ENCODE peak calls at places on chromosomes 1 and 21, in seven cellular contexts. R is keratinocyte; U is DND-41; C is GM23338; B is right cardiac atrium; W is endothelial cell of umbilical vein; G is CD4-positive, CD25-positive, alpha-beta regulatory T cell. P is an unnamed sample. For H3K27me3, the result is how much of the 10 kb centered on the place peaks cover.

GRCh38 chr1:65264197-65264929 is 45.0 kb upstream of the DNAJC6 start:
- DNase-seq in R (no peak), U (no peak), C (peak), B (peak), W (peak), G (no peak), P (no peak)

GRCh38 chr1:97488505-97488904 is 432.3 kb downstream of the DPYD start:
- DNase-seq in R (peak), U (no peak), C (no peak), B (no peak), W (no peak), G (no peak), P (no peak)

GRCh38 chr1:33169290-33170055 is 12.4 kb downstream of the TRIM62 start:
- DNase-seq in R (no peak), U (no peak), C (no peak), B (no peak), W (no peak), G (no peak), P (no peak)

GRCh38 chr1:20070357-20070756 is 363 bp downstream of the PLA2G5 start:
- DNase-seq in R (no peak), U (no peak), C (no peak), B (no peak), W (no peak), G (no peak), P (no peak)

GRCh38 chr21:46366561-46366960 is 42.6 kb downstream of the PCNT start:
- DNase-seq in R (no peak), U (no peak), C (no peak), B (no peak), W (no peak), G (no peak), P (no peak)

GRCh38 chr1:61253059-61253735 is 170.8 kb downstream of the NFIA start:
- DNase-seq in R (no peak), U (no peak), C (no peak), B (peak), W (peak), G (no peak), P (no peak)

GRCh38 chr1:231839999-231840398 is 213.4 kb downstream of the DISC1 start:
- DNase-seq in R (no peak), U (no peak), C (no peak), B (no peak), W (no peak), G (no peak), P (no peak)

GRCh38 chr1:2204384-2205190 is 10.0 kb upstream of the FAAP20 start:
- DNase-seq in R (no peak), U (no peak), C (peak), B (peak), W (peak), G (no peak), P (peak)

GRCh38 chr1:204405988-204406387 is 5.6 kb downstream of the PPP1R15B start:
- DNase-seq in R (no peak), U (no peak), C (no peak), B (no peak), W (no peak), G (no peak), P (no peak)

GRCh38 chr1:54542120-54542961 is 5.7 kb upstream of the ACOT11 start:
- DNase-seq in R (peak), U (peak), C (peak), B (peak), W (peak), G (peak), P (peak)

GRCh38 chr1:58162952-58163550 is 383.5 kb downstream of the OMA1 start:
- DNase-seq in R (peak), U (peak), C (peak), B (peak), W (peak), G (no peak), P (no peak)

GRCh38 chr1:162690672-162691434 is 58.6 kb downstream of the DDR2 start:
- DNase-seq in R (peak), U (peak), C (peak), B (peak), W (peak), G (no peak), P (no peak)

GRCh38 chr1:41658444-41659158 is 174.1 kb upstream of the EDN2 start:
- DNase-seq in R (no peak), U (no peak), C (no peak), B (no peak), W (no peak), G (no peak), P (no peak)

GRCh38 chr1:170483041-170483440 is 48.9 kb upstream of the GORAB start:
- DNase-seq in R (no peak), U (no peak), C (no peak), B (no peak), W (no peak), G (no peak), P (no peak)

GRCh38 chr21:22352088-22352487 is 1353.9 kb downstream of the NCAM2 start:
- DNase-seq in R (no peak), U (no peak), C (no peak), B (no peak), W (no peak), G (no peak), P (no peak)

GRCh38 chr1:9840176-9840575 is 16.4 kb upstream of the CLSTN1 start:
- DNase-seq in R (no peak), U (no peak), C (no peak), B (no peak), W (no peak), G (no peak), P (no peak)

GRCh38 chr1:67149179-67149770 is 14.5 kb upstream of the C1orf141 start:
- DNase-seq in R (no peak), U (peak), C (peak), B (peak), W (peak), G (peak), P (peak)

GRCh38 chr1:59767119-59767518 is 47.6 kb upstream of the HOOK1 start:
- DNase-seq in R (no peak), U (no peak), C (no peak), B (no peak), W (peak), G (no peak), P (no peak)

GRCh38 chr1:84375965-84376910 is 22.0 kb upstream of the DNASE2B start:
- DNase-seq in R (no peak), U (no peak), C (no peak), B (no peak), W (no peak), G (no peak), P (no peak)

GRCh38 chr1:2148691-2149090 is 45.9 kb downstream of the FAAP20 start:
- DNase-seq in R (no peak), U (peak), C (no peak), B (peak), W (peak), G (peak), P (peak)

GRCh38 chr1:198890531-198890930 is 251.7 kb downstream of the PTPRC start:
- DNase-seq in R (no peak), U (no peak), C (no peak), B (no peak), W (no peak), G (no peak), P (no peak)

GRCh38 chr1:110150330-110151174 is at the start of gene SLC6A17:
- DNase-seq in R (no peak), U (no peak), C (peak), B (no peak), W (peak), G (no peak), P (no peak)

GRCh38 chr1:30745156-30745833 is 12.3 kb downstream of the LAPTM5 start:
- DNase-seq in R (no peak), U (no peak), C (no peak), B (no peak), W (no peak), G (no peak), P (no peak)

GRCh38 chr1:161946071-161946987 is 77.3 kb downstream of the OLFML2B start:
- DNase-seq in R (no peak), U (no peak), C (peak), B (no peak), W (no peak), G (no peak), P (no peak)

GRCh38 chr1:88801575-88802208 is 89.7 kb downstream of the GTF2B start:
- DNase-seq in R (peak), U (peak), C (peak), B (no peak), W (peak), G (no peak), P (no peak)

GRCh38 chr21:16196521-16197208 is 466.9 kb downstream of the USP25 start:
- DNase-seq in R (no peak), U (no peak), C (no peak), B (no peak), W (peak), G (no peak), P (no peak)

DNA sequence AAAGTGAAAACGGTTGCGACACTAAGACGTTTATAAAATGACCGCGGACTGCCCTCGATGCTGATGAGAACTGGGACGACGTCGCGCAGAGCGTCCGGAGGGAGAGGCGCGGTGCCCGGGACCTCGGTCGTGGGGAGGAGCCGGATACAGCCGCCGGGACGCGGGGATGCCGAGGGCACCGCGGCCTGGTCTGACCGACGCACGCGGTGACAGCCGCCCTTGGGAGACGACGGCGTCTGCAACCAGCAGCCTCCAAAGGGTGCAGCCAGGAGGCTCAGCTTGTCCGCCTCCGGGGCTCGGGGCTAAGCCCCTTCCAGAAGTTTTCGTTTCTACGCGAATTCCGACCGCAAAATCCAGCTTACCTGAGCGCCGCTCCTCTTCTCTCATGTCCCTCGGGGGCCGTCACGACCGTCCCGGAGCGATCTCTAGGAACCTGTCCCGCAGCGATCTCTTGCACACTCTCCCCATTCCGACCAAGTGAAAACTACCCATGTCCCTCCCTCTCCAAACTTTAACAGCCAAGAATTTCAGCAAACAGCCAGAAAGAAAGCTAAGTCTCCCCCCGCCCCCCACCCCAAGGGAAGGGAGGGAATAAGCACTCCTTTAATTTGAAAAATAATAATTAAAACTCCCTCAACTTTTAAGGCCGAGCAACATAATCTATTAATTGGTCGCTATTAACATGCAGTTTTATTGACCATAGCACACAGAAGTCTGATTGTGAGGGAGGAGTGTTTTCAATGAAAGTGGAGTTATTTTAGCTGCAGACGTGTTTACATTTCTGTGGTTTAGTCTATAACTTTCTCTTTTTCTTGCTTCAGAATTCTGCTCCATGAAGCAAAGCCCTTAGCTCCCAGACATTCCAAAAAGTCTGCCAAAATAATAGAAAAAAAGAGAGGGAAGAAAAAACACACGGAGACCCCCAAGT is 144.2 kb upstream of the ETS2 start:
- DNase-seq in R (no peak), U (no peak), C (peak), B (peak), W (peak), G (no peak), P (no peak)
- H3K27me3 ChIP-seq in R (half or more), U (under half), C (under half), B (under half), W (half or more), G (under half), P (under half)

DNA sequence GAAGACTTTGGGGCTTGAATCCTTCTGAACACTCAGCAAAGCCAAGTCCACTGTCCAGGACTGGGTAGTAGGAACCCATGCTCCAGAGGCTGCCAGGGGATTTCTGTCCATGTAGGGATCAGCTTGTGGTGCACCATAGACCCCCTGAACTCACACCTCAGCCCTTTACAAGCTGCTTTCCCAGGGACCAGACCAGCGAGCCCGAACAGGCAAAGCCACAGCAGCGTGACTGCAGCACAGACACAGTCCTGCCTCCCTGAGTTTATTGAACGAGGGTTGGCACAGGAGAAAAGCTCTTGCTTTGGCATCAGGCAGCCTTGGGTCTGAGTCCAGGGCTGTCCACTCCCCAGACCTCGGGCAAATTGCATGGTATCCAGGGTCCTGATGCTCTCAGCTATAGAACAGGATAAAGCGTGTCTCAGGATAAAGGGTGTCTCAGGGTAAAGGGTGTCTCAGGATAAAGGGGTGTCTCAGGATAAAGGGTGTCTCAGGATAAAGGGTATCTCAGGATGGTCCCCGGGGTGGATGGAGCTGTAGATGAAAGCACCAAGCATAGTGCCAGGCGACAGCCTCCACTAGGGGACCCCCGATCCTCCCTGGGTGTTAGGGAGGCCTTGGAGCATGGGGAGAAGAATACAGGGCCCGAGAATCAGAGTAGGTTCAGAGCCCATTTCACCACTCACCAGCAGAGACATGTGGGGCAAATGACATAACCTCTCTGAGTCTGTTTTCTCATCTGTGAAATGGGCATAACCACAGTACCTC is 648.8 kb downstream of the NPHP4 start:
- DNase-seq in R (no peak), U (no peak), C (no peak), B (no peak), W (no peak), G (no peak), P (no peak)
- H3K27me3 ChIP-seq in R (under half), U (under half), C (under half), B (under half), W (under half), G (under half), P (under half)

GRCh38 chr1:114157275-114157660 is 3.6 kb upstream of the SYT6 start:
- DNase-seq in R (no peak), U (no peak), C (no peak), B (no peak), W (no peak), G (no peak), P (no peak)

GRCh38 chr1:114154146-114154962 is 685 bp upstream of the SYT6 start:
- DNase-seq in R (no peak), U (no peak), C (peak), B (no peak), W (peak), G (no peak), P (no peak)

GRCh38 chr1:114154963-114155322 is 1.3 kb upstream of the SYT6 start:
- DNase-seq in R (peak), U (peak), C (peak), B (no peak), W (peak), G (no peak), P (no peak)

GRCh38 chr1:114155756-114156155 is 2.1 kb upstream of the SYT6 start:
- DNase-seq in R (no peak), U (no peak), C (no peak), B (no peak), W (no peak), G (no peak), P (no peak)

DNA sequence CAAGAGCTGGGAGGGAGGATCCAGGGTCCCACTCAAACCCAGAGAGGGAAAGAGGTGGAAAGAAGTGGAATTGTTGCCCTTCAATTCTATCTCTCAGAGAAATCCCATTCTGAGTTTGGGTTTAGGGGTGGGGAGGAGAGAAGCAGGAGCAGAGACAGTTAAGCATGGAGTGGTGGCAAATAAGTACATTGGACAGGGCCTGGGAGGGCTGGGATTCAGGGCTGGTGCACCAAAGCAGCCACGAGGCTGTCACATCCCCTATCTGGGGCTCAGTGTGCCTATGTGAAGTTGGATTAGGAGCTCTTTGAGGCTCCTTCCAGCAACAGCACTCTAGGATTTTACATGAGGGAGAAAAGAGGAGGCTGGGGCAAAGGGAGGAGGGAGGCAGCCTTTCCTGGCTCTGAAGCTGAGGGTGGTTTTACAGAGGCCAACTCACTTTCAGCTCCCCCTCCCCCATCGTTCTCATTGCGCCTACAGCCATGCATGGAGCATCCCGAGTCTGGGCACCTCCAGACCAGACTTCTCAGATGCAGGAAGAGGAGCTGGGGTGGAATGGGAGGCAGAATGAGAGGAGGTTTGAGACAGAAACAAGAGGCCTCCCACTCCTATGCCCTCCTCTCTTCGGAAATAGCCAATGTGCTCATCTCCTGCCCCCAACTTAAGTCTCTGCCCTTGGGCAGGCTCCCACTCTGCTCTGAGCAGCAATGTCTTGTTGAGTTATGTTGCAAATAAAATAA is 3.0 kb upstream of the SYT6 start:
- DNase-seq in R (no peak), U (peak), C (peak), B (no peak), W (no peak), G (no peak), P (no peak)
- H3K27me3 ChIP-seq in R (half or more), U (under half), C (half or more), B (under half), W (half or more), G (under half), P (under half)

DNA sequence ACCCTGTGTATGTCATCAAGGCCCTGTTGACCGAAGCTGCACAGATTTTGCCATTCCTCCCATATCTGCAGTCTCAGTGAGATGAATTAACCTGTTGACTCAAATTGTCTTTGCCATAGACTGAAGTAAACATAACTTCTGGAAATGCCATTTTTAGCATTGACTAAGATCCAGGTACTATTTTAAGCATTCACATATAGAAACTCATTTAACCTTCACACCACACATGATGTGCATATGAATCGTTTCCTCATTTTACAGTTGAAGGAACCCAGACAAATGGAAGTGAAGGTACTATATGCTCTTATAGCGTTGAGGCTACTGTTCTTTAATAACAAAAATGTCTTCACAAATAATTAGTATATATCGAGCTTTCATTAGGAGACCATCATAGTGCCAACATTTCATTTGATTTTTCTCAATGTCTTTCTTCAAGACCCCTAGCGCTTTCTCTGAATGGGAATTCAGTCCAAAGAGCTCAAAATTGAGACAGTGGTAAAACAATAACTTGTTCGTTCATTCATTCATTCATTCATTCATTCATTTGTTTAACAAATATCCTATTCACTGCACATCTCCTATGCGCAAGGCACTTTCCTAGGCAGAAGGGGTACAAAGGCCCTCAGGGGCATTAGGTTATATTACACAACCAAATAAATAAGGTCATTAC is 444.7 kb downstream of the ADGRL2 start:
- DNase-seq in R (no peak), U (no peak), C (no peak), B (no peak), W (no peak), G (no peak), P (no peak)
- H3K27me3 ChIP-seq in R (under half), U (under half), C (under half), B (under half), W (under half), G (under half), P (under half)